ENCODE peak calls at places on chromosomes 13 and 19, in nine cellular contexts. I is sigmoid colon; B is CD4-positive, alpha-beta memory T cell; L is A673; Q is SJSA1; P is AG04450; G is cardiac muscle cell; U is fibroblast of lung; A is transverse colon. E is an unnamed sample.

GRCh38 chr19:40365010-40365409 is 16.5 kb downstream of the PLD3 start:
- DNase-seq in P (no peak), I (no peak), G (no peak), L (no peak), Q (no peak), A (no peak), B (no peak), U (no peak), E (no peak)

GRCh38 chr19:51066393-51066792 is 1.5 kb upstream of the KLK13 start:
- DNase-seq in A (no peak), I (no peak), G (no peak), U (no peak), P (no peak), B (no peak), Q (no peak), L (no peak), E (no peak)

GRCh38 chr19:6425732-6426686 is 1.4 kb upstream of the KHSRP start:
- DNase-seq in A (peak), G (no peak), Q (no peak), P (no peak), U (no peak), I (no peak), L (no peak), B (no peak), E (no peak)

GRCh38 chr13:77857810-77858209 is 60.8 kb downstream of the EDNRB start:
- DNase-seq in A (no peak), Q (no peak), P (no peak), U (peak), B (no peak), L (no peak), G (no peak), I (no peak), E (no peak)

GRCh38 chr19:4386038-4386782 is 14.1 kb downstream of the SH3GL1 start:
- DNase-seq in G (no peak), P (no peak), U (no peak), Q (no peak), B (no peak), L (no peak), A (no peak), I (no peak), E (no peak)

GRCh38 chr13:27927444-27928352 is 7.9 kb downstream of the PDX1 start:
- DNase-seq in Q (no peak), I (no peak), G (no peak), A (no peak), P (no peak), L (no peak), U (no peak), B (no peak), E (no peak)

GRCh38 chr19:45471866-45472556 is 4.2 kb downstream of the FOSB start:
- DNase-seq in P (no peak), I (no peak), G (peak), A (no peak), L (no peak), U (no peak), B (peak), Q (no peak), E (no peak)

GRCh38 chr13:37540228-37540627 is 58.3 kb downstream of the POSTN start:
- DNase-seq in L (no peak), Q (no peak), A (no peak), U (peak), G (peak), B (no peak), I (no peak), P (peak), E (no peak)

GRCh38 chr19:5335593-5335992 is 5.0 kb downstream of the PTPRS start:
- DNase-seq in G (no peak), Q (no peak), A (no peak), I (no peak), B (no peak), L (no peak), U (no peak), P (no peak), E (no peak)

GRCh38 chr13:83168575-83168974 is 713.7 kb downstream of the SLITRK1 start:
- DNase-seq in I (no peak), L (no peak), G (peak), U (peak), B (no peak), P (no peak), Q (no peak), A (no peak), E (no peak)

GRCh38 chr13:94454906-94455305 is 24.6 kb downstream of the DCT start:
- DNase-seq in B (no peak), U (peak), I (no peak), P (no peak), Q (no peak), L (no peak), A (no peak), G (no peak), E (no peak)

GRCh38 chr13:91045351-91046034 is 302.0 kb upstream of the MIR17HG start:
- DNase-seq in G (peak), I (no peak), B (no peak), A (no peak), U (peak), Q (no peak), L (peak), P (no peak), E (peak)

DNA sequence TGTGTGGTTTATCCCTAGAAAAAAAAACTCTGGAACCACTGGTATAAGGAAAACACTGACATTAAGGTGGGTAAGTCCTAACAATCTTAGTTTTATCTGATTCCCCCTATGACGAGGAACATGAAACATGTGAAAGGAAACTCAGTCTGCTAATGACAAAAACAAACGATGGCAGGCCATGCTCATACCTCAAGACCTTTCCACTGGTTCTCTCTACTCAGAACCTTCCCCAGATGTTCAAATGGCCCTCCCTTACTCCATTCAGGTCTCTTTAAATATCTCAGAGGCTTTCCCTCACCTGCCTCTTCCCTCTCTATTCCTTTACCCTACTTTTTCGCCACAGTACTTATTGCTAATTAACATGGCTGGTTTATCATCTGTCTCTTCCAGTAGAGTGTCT is 1.6 kb downstream of the TUBGCP3 start:
- DNase-seq in A (no peak), Q (no peak), B (no peak), P (no peak), I (no peak), G (no peak), U (no peak), L (no peak), E (no peak)
- H3K4me3 ChIP-seq in A (no peak), Q (no peak), B (peak), P (no peak), I (no peak), G (no peak), U (no peak), L (peak), E (no peak)

GRCh38 chr13:79392882-79393563 is 13.0 kb downstream of the RBM26 start:
- DNase-seq in B (peak), Q (no peak), L (no peak), I (no peak), A (no peak), U (peak), G (peak), P (no peak), E (no peak)
- H3K27ac ChIP-seq in B (peak), Q (no peak), L (no peak), I (no peak), A (no peak), U (no peak), G (peak), P (no peak), E (peak)

DNA sequence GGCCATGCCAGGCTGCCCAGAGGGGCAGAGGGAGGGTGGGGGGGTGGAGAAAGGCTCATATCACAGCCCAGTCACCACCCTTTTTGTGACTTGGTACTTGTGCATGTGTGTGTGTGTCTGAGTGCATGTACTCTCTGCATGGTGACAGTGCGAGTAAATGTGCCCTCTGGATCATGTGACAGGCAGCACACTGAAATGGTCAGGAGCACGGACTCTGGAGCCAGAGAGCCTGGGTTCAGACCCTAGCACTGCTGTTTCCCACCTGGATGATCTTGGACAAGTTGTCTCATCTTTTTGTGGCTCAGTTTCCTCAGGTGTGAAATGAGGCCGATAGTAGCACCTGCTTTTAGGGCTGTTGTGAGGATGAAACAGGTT is 2.0 kb downstream of the CIC start:
- DNase-seq in U (no peak), P (no peak), Q (no peak), B (no peak), A (no peak), I (no peak), G (no peak), L (no peak), E (no peak)
- H3K4me3 ChIP-seq in U (no peak), P (peak), Q (no peak), B (peak), A (peak), I (peak), G (no peak), L (no peak), E (no peak)

GRCh38 chr19:29680447-29680846 is 15.2 kb downstream of the PLEKHF1 start:
- DNase-seq in P (no peak), U (no peak), I (no peak), B (peak), G (no peak), Q (no peak), A (peak), L (no peak), E (no peak)
- H3K27ac ChIP-seq in P (no peak), U (no peak), I (peak), B (peak), G (no peak), Q (no peak), A (no peak), L (no peak), E (no peak)

E was measured in hepatocyte.